ENCODE peak calls at places on chromosomes 1 and 21, in eight cellular contexts. H, Y, T, Q, F, N, D and U are unnamed samples.

GRCh38 chr21:36835383-36835795 is 131.1 kb downstream of the HLCS start:
- DNase-seq in H (no peak), F (no peak), T (no peak), N (peak; percentile 53), Y (no peak), D (no peak), Q (no peak), U (no peak)

GRCh38 chr1:65955071-65955470 is 162.4 kb downstream of the PDE4B start:
- DNase-seq in F (no peak), D (no peak), H (no peak), T (no peak), Q (no peak), N (no peak), Y (no peak), U (no peak)

GRCh38 chr1:56327195-56327594 is 252.2 kb downstream of the PLPP3 start:
- DNase-seq in H (no peak), Y (no peak), Q (no peak), F (no peak), D (no peak), T (no peak), N (no peak), U (no peak)

GRCh38 chr1:203628997-203629508 is 2.4 kb downstream of the ATP2B4 start:
- DNase-seq in Q (no peak), D (no peak), N (no peak), Y (no peak), T (no peak), F (no peak), H (no peak), U (no peak)

GRCh38 chr1:61299468-61299867 is 217.1 kb downstream of the NFIA start:
- DNase-seq in Y (no peak), D (no peak), F (no peak), T (no peak), H (no peak), N (no peak), Q (no peak), U (no peak)

GRCh38 chr21:42496839-42497202 is 797 bp upstream of the RSPH1 start:
- DNase-seq in Q (no peak), D (no peak), N (no peak), T (no peak), Y (no peak), H (no peak), F (no peak), U (no peak)

GRCh38 chr1:93304716-93305138 is 41.0 kb upstream of the DR1 start:
- DNase-seq in Y (peak; percentile 52), F (peak; percentile 56), T (no peak), H (peak; percentile 48), Q (peak; percentile 28), D (no peak), N (peak; percentile 41), U (peak; percentile 12)

GRCh38 chr1:93025572-93025971 is 53.5 kb upstream of the MTF2 start:
- DNase-seq in Y (no peak), T (no peak), Q (no peak), D (no peak), F (no peak), H (no peak), N (no peak), U (no peak)

GRCh38 chr1:65174585-65174984 is 26.6 kb downstream of the AK4 start:
- DNase-seq in N (peak; percentile 66), Y (peak; percentile 16), T (peak; percentile 61), Q (no peak), F (peak; percentile 90), H (peak; percentile 29), D (no peak), U (peak; percentile 97)

GRCh38 chr1:80384037-80384830 is 1377.7 kb upstream of the ADGRL4 start:
- DNase-seq in Q (no peak), H (no peak), D (no peak), T (no peak), N (no peak), Y (no peak), F (no peak), U (no peak)

GRCh38 chr1:45493116-45493697 is 2.2 kb upstream of the TESK2 start:
- DNase-seq in Q (peak; percentile 42), F (no peak), D (no peak), N (peak; percentile 43), Y (peak; percentile 63), T (no peak), H (no peak), U (no peak)

GRCh38 chr1:246219508-246220030 is 287.5 kb downstream of the SMYD3 start:
- DNase-seq in Y (no peak), T (no peak), F (peak; percentile 4), D (no peak), H (no peak), Q (no peak), N (no peak), U (no peak)

GRCh38 chr1:8794605-8795004 is 22.8 kb downstream of the RERE start:
- DNase-seq in N (no peak), Q (no peak), H (no peak), T (no peak), D (no peak), Y (no peak), F (no peak), U (no peak)

GRCh38 chr1:17768651-17769241 is 13.6 kb downstream of the ACTL8 start:
- DNase-seq in T (no peak), N (no peak), Y (no peak), Q (no peak), F (peak; percentile 52), H (peak; percentile 68), D (no peak), U (peak; percentile 13)

DNA sequence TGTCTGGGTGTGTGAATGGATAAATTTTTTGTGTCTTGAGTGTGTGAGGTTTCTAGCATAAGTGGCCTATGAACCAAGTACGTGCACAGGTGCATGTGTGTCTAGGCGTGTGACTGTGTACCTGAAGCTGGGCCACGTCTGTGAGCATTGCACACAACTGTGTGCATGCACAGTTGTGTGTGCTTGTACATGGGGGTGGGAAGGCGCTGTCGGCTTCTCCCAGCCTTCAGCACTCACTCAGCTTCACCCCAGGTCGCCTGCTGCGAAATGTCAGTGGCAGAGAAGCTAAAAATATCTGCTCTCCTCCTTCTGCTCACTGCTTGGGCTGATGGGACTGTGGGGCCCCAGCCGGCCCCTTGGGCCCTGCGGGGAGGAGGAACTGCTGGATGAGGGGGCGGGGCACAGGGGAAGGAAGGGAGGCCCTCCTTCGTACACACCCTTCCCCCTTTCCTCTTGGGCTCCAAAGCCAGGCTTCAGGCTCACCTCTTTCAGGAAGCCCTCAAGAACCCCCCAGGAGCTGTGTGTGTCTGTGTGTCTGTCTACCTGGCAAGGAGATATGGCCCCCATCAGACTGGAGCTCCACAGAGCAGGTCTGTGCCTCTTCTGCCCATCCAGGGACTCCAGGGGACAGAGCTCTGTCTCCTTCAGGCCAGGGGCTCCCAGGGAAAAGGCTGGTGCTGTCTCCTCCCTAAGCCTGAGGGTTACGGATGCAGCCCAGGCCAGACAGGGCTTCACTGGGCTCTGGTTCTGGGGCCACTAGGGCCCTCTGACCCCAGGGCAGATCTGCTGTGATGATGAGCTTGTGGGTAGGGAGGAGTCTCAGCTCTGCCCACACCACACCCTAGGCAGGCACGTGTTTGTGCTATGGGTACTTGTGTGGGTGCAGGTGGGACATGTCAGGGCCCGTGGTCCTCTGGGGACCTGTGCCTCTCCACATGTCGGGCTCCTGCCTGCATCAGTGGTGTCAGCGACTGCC is 35.6 kb upstream of the WASF2 start:
- DNase-seq in F (no peak), T (no peak), Y (no peak), Q (no peak), H (no peak), N (peak; percentile 91), D (peak; percentile 86), U (no peak)
- H3K4me3 ChIP-seq in F (peak overlapping the region; percentile 11), T (no peak overlapping the region), Y (no peak overlapping the region), Q (no peak overlapping the region), H (peak overlapping the region; percentile 21), N (peak overlapping the region; percentile 17), D (peak overlapping the region; percentile 56), U (no peak overlapping the region)

GRCh38 chr1:155946633-155947219 is 5.3 kb downstream of the RXFP4 start:
- DNase-seq in F (no peak), N (no peak), H (no peak), Y (no peak), T (no peak), Q (no peak), D (peak; percentile 0), U (no peak)
- TF ChIP-seq CTCF in F (no peak), N (no peak), H (no peak), Y (no peak), T (no peak), Q (no peak), D (no peak), U (no peak)

GRCh38 chr1:94922756-94923465 is 4.0 kb downstream of the CNN3 start:
- DNase-seq in F (no peak), H (no peak), Q (no peak), D (no peak), T (no peak), Y (no peak), N (no peak), U (peak; percentile 71)
- H3K4me3 ChIP-seq in F (no peak overlapping the region), H (peak overlapping the region; percentile 34), Q (no peak overlapping the region), D (peak overlapping the region; percentile 73), T (peak overlapping the region; percentile 22), Y (no peak overlapping the region), N (no peak overlapping the region), U (peak overlapping the region; percentile 85)

DNA sequence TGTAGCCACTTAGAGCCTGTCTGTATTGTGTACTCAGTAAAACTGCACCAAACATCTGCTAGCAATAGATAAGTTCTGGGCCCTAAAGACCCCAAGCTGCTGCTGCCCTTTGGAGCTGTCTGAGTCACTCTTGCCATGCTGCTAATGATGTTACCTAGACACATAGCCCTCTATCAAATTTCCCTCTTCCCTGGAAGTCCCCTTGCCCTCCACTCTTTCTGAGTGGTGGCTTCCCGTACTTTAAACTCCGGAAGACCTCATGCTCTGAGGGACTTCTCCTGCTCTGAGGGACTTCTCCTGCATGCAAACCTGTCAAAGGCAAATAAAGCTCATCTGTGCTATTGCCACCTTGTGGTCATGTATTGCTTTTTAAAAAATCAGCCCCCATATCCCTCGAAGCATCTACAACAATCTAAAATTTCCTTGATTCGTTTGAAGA is 34.0 kb downstream of the FH start:
- DNase-seq in Y (no peak), Q (no peak), T (no peak), H (no peak), N (no peak), F (no peak), D (no peak), U (no peak)
- TF ChIP-seq CTCF in Y (peak; percentile 22), Q (peak; percentile 66), T (no peak), H (peak; percentile 53), N (no peak), F (peak; percentile 42), D (peak; percentile 16), U (peak; percentile 63)

GRCh38 chr1:28775121-28775942 is 36.6 kb upstream of the OPRD1 start:
- DNase-seq in N (peak; percentile 80), T (peak; percentile 70), F (no peak), Y (peak; percentile 81), Q (no peak), H (no peak), D (peak; percentile 93), U (no peak)
- H3K4me3 ChIP-seq in N (peak overlapping the region; percentile 13), T (peak overlapping the region; percentile 57), F (no peak overlapping the region), Y (peak overlapping the region; percentile 23), Q (no peak overlapping the region), H (peak overlapping the region; percentile 4), D (peak overlapping the region; percentile 56), U (peak overlapping the region; percentile 60)

DNA sequence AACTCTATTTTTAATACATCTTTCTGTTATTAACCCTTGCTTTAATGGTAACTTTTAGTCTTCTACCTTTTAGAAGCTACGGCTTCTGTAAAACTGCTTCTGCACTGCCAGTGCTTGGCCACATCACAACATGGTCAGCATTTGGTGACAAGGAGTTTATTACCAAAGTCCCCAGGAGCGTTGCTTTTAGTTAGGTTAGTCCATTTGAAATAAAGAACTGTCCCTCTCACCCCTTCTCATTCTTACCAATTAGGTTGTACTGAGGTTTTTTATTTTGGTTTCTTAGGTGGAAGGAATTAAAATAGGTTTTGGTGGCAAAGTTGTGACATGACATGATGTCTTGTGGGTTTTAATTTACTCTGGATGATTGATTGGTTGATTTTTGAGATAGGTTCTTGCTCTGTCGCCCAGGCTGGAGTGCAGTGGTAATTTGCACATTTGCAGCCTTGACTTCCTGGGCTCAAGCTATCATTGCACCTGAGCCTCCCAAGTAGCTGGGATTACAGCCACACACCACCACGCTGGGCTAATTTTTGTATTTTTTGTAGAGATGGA is 39.2 kb downstream of the SPEN start:
- DNase-seq in Q (no peak), N (no peak), Y (no peak), H (no peak), D (no peak), F (no peak), T (no peak), U (no peak)
- TF ChIP-seq CTCF in Q (no peak), N (no peak), Y (peak; percentile 32), H (no peak), D (no peak), F (no peak), T (peak; percentile 16), U (no peak)